ENCODE peak calls at places on chromosomes 12 and 14, in ten cellular contexts. G is fibroblast of pulmonary artery; B is D341Med; W is NCI-H2107; K is NCI-H1092 treated with DMSO at 0.1 percent for 48 hours; V is heart right ventricle; P is T1000; F is activated CD4-positive, alpha-beta T cell treated with anti-CD3 and anti-CD28 coated beads, Interleukin-2, amount 50 U/mL, for 1 hour; C is activated CD8-positive, alpha-beta memory T cell treated with anti-CD3 and anti-CD28 coated beads, Interleukin-2, amount 50 U/mL, for 48 hours; A is stimulated activated CD4-positive, alpha-beta T cell treated with anti-CD3 and anti-CD28 coated beads, Interleukin-4, amount 100 ng/mL, for 24 hours. D is an unnamed sample.

GRCh38 chr12:52082026-52082667 is 2.6 kb downstream of the SMIM41 start:
- DNase-seq in K (no peak), B (no peak), G (peak; percentile 39), C (no peak), A (no peak), P (no peak), F (no peak), W (no peak), V (peak; percentile 62), D (no peak)

GRCh38 chr12:126700115-126700514 is 1566.9 kb upstream of the TMEM132C start:
- DNase-seq in C (no peak), F (no peak), G (no peak), B (no peak), A (no peak), W (no peak), K (no peak), V (no peak), P (no peak), D (no peak)

GRCh38 chr14:104550849-104551728 is 28.5 kb upstream of the C14orf180 start:
- DNase-seq in P (no peak), G (no peak), C (no peak), A (no peak), F (no peak), V (no peak), B (no peak), K (no peak), W (no peak), D (no peak)

GRCh38 chr14:71136386-71137060 is 229.3 kb downstream of the PCNX1 start:
- DNase-seq in V (no peak), B (no peak), W (no peak), K (no peak), P (no peak), C (no peak), F (no peak), G (no peak), A (no peak), D (no peak)

GRCh38 chr14:92690171-92691011 is 58.0 kb downstream of the LGMN start:
- DNase-seq in V (no peak), F (no peak), B (peak; percentile 80), P (no peak), C (no peak), W (peak; percentile 60), G (peak; percentile 65), K (peak; percentile 81), A (no peak), D (no peak)

GRCh38 chr12:55728185-55728931 is 451 bp downstream of the CD63 start:
- DNase-seq in K (no peak), F (no peak), W (no peak), P (peak; percentile 48), A (no peak), B (peak; percentile 71), C (no peak), G (peak; percentile 69), V (peak; percentile 83), D (peak; percentile 78)

GRCh38 chr14:91410781-91411536 is 6.7 kb downstream of the CCDC88C start:
- DNase-seq in F (no peak), K (no peak), V (no peak), A (no peak), P (no peak), B (peak; percentile 40), G (no peak), C (no peak), W (no peak), D (no peak)

GRCh38 chr12:13777374-13777773 is 204.0 kb downstream of the GRIN2B start:
- DNase-seq in W (no peak), V (no peak), P (no peak), K (no peak), F (no peak), B (no peak), G (no peak), A (no peak), C (no peak), D (no peak)

GRCh38 chr12:79690156-79690605 is 583 bp downstream of the PAWR start:
- DNase-seq in B (no peak), W (no peak), K (no peak), A (no peak), P (peak; percentile 38), C (peak; percentile 53), F (no peak), G (no peak), V (no peak), D (peak; percentile 74)

GRCh38 chr12:124433147-124433874 is 134.1 kb downstream of the NCOR2 start:
- DNase-seq in P (no peak), G (no peak), K (no peak), B (no peak), C (no peak), W (no peak), A (no peak), V (peak; percentile 80), F (no peak), D (no peak)

GRCh38 chr14:55129086-55129427 is at the start of gene LGALS3:
- DNase-seq in W (no peak), V (peak; percentile 85), F (peak; percentile 27), C (peak; percentile 63), K (no peak), A (peak; percentile 28), B (no peak), P (peak; percentile 48), G (peak; percentile 64), D (peak; percentile 54)

GRCh38 chr12:107264667-107265066 is 171.3 kb upstream of the CRY1 start:
- DNase-seq in G (no peak), K (no peak), P (no peak), W (no peak), A (no peak), C (no peak), V (no peak), B (no peak), F (no peak), D (no peak)

GRCh38 chr12:53298154-53298553 is 1.3 kb upstream of the MYG1 start:
- DNase-seq in K (no peak), B (no peak), G (peak; percentile 90), W (no peak), C (no peak), P (no peak), V (no peak), F (no peak), A (no peak), D (no peak)

GRCh38 chr12:59055204-59055839 is 135.0 kb upstream of the LRIG3 start:
- DNase-seq in V (no peak), B (no peak), W (no peak), P (no peak), C (no peak), G (peak; percentile 76), F (no peak), K (no peak), A (no peak), D (no peak)

GRCh38 chr12:24488091-24488596 is 460.8 kb downstream of the BCAT1 start:
- DNase-seq in C (no peak), V (no peak), B (no peak), A (no peak), P (no peak), W (no peak), F (no peak), G (no peak), K (no peak), D (peak; percentile 80)

GRCh38 chr14:67964391-67964812 is 144.8 kb downstream of the RAD51B start:
- DNase-seq in B (no peak), P (no peak), V (no peak), C (no peak), G (peak; percentile 79), W (no peak), F (no peak), A (no peak), K (no peak), D (no peak)

GRCh38 chr14:91585856-91586255 is 75.7 kb upstream of the PPP4R3A start:
- DNase-seq in G (no peak), K (no peak), C (no peak), W (no peak), B (no peak), A (no peak), P (no peak), V (no peak), F (no peak), D (no peak)

GRCh38 chr14:101731187-101732080 is 30.1 kb upstream of the PPP2R5C start:
- DNase-seq in V (no peak), G (peak; percentile 79), W (peak; percentile 71), F (peak; percentile 80), C (peak; percentile 85), P (peak; percentile 26), K (peak; percentile 41), A (peak; percentile 91), B (no peak), D (peak; percentile 46)

GRCh38 chr12:24881227-24881626 is 67.7 kb downstream of the BCAT1 start:
- DNase-seq in C (no peak), B (no peak), W (no peak), V (no peak), K (no peak), P (no peak), A (no peak), F (no peak), G (no peak), D (no peak)

GRCh38 chr14:74551431-74551830 is 57.9 kb downstream of the ISCA2 start:
- DNase-seq in K (no peak), B (no peak), W (no peak), A (no peak), C (no peak), F (no peak), P (no peak), V (no peak), G (no peak), D (no peak)

GRCh38 chr12:97951239-97951638 is 488.6 kb downstream of the RMST start:
- DNase-seq in G (no peak), A (no peak), F (no peak), C (no peak), K (no peak), W (no peak), P (no peak), B (no peak), V (no peak), D (no peak)

GRCh38 chr12:107344035-107344808 is 250.9 kb upstream of the CRY1 start:
- DNase-seq in A (no peak), V (no peak), K (no peak), C (no peak), W (no peak), F (no peak), P (peak; percentile 70), G (no peak), B (no peak), D (no peak)

GRCh38 chr12:4191642-4192041 is 81.9 kb upstream of the CCND2 start:
- DNase-seq in P (no peak), C (no peak), W (no peak), B (no peak), G (no peak), F (no peak), V (no peak), K (no peak), A (no peak), D (no peak)

GRCh38 chr12:44446181-44446580 is 429.9 kb downstream of the NELL2 start:
- DNase-seq in F (no peak), K (no peak), W (no peak), P (no peak), A (no peak), V (no peak), B (no peak), G (no peak), C (no peak), D (no peak)

GRCh38 chr14:99531221-99532096 is 50.2 kb downstream of the CCNK start:
- DNase-seq in V (no peak), F (no peak), B (no peak), G (peak; percentile 74), W (peak; percentile 28), K (peak; percentile 27), C (no peak), A (no peak), P (no peak), D (no peak)

GRCh38 chr12:86193931-86194330 is 62.3 kb downstream of the MGAT4C start:
- DNase-seq in C (no peak), P (no peak), W (no peak), V (no peak), F (no peak), B (no peak), K (no peak), A (no peak), G (peak; percentile 35), D (no peak)

GRCh38 chr12:109910969-109911348 is 10.9 kb downstream of the TCHP start:
- DNase-seq in V (no peak), A (peak; percentile 17), C (no peak), W (no peak), P (no peak), F (no peak), K (no peak), B (peak; percentile 74), G (peak; percentile 42), D (no peak)

GRCh38 chr12:100706029-100706428 is 88.5 kb upstream of the ANO4 start:
- DNase-seq in A (no peak), F (no peak), G (peak; percentile 65), W (no peak), P (peak; percentile 75), B (no peak), K (peak; percentile 52), V (no peak), C (no peak), D (peak; percentile 11)